ENCODE peak calls at places on chromosome 2, in nine cellular contexts. H is HCT116, U is osteoblast, S is AG09309, Q is upper lobe of right lung, F is IMR-90, Z is endodermal cell, K is HFF-Myc, A is K562. R is an unnamed sample.
A peak's percentile ranks its signal among the peaks of the same experiment; 100 is the strongest.

GRCh38 chr2:6676245-6676644 is 189.5 kb downstream of the CMPK2 start:
- DNase-seq in A (no peak), Z (no peak), S (no peak), H (no peak), Q (no peak), F (no peak), U (no peak), K (no peak), R (no peak)

GRCh38 chr2:100818606-100819364 is 1.2 kb upstream of the NPAS2 start:
- DNase-seq in Q (peak; percentile 80), U (peak; percentile 96), H (peak; percentile 10), A (no peak), F (peak; percentile 72), S (no peak), Z (peak; percentile 90), K (no peak), R (no peak)

GRCh38 chr2:181072486-181072885 is 92.1 kb downstream of the UBE2E3 start:
- DNase-seq in A (no peak), H (no peak), U (no peak), Q (no peak), F (peak; percentile 62), S (no peak), K (no peak), Z (no peak), R (no peak)

GRCh38 chr2:9782197-9782719 is 61.0 kb upstream of the TAF1B start:
- DNase-seq in Q (peak; percentile 61), Z (no peak), F (no peak), U (no peak), K (no peak), S (no peak), A (no peak), H (no peak), R (peak; percentile 49)

GRCh38 chr2:71923887-71924533 is 223.7 kb downstream of the CYP26B1 start:
- DNase-seq in S (no peak), Z (peak; percentile 94), F (peak; percentile 65), K (no peak), H (peak; percentile 72), Q (peak; percentile 68), U (peak; percentile 92), A (peak; percentile 79), R (no peak)

GRCh38 chr2:161426788-161427412 is 10.8 kb downstream of the TBR1 start:
- DNase-seq in Q (no peak), F (peak; percentile 43), H (no peak), S (no peak), K (no peak), Z (peak; percentile 72), A (no peak), U (peak; percentile 92), R (no peak)

GRCh38 chr2:100887713-100888112 is 67.8 kb downstream of the NPAS2 start:
- DNase-seq in Q (no peak), K (no peak), U (no peak), F (no peak), S (no peak), Z (no peak), H (no peak), A (no peak), R (no peak)

GRCh38 chr2:128321784-128322650 is 3.3 kb upstream of the HS6ST1 start:
- DNase-seq in K (peak; percentile 31), U (peak; percentile 100), F (peak; percentile 75), A (peak; percentile 88), Z (peak; percentile 93), Q (peak; percentile 91), H (peak; percentile 51), S (no peak), R (peak; percentile 68)

GRCh38 chr2:240885566-240885965 is 10.4 kb downstream of the MAB21L4 start:
- DNase-seq in Q (no peak), U (peak; percentile 80), Z (no peak), S (no peak), H (no peak), F (no peak), K (no peak), A (no peak), R (peak; percentile 17)
- TF ChIP-seq CTCF in Q (no peak), U (no peak), Z (no peak), S (no peak), H (no peak), F (no peak), K (no peak), A (no peak), R (no peak)

GRCh38 chr2:120740375-120740764 is 4.7 kb downstream of the GLI2 start:
- DNase-seq in A (no peak), H (no peak), S (no peak), Q (no peak), F (no peak), K (no peak), Z (no peak), U (no peak), R (no peak)

GRCh38 chr2:120736955-120737801 is 1.5 kb downstream of the GLI2 start:
- DNase-seq in K (no peak), A (no peak), S (peak; percentile 52), H (no peak), U (peak; percentile 97), F (peak; percentile 92), Z (peak; percentile 90), Q (no peak), R (no peak)

GRCh38 chr2:120740765-120741513 is 5.3 kb downstream of the GLI2 start:
- DNase-seq in Q (no peak), A (no peak), S (no peak), F (peak; percentile 41), H (no peak), K (no peak), Z (peak; percentile 92), U (peak; percentile 92), R (no peak)

GRCh38 chr2:120737802-120738516 is 2.3 kb downstream of the GLI2 start:
- DNase-seq in S (no peak), A (no peak), H (no peak), F (no peak), Q (no peak), Z (peak; percentile 91), U (no peak), K (no peak), R (no peak)

DNA sequence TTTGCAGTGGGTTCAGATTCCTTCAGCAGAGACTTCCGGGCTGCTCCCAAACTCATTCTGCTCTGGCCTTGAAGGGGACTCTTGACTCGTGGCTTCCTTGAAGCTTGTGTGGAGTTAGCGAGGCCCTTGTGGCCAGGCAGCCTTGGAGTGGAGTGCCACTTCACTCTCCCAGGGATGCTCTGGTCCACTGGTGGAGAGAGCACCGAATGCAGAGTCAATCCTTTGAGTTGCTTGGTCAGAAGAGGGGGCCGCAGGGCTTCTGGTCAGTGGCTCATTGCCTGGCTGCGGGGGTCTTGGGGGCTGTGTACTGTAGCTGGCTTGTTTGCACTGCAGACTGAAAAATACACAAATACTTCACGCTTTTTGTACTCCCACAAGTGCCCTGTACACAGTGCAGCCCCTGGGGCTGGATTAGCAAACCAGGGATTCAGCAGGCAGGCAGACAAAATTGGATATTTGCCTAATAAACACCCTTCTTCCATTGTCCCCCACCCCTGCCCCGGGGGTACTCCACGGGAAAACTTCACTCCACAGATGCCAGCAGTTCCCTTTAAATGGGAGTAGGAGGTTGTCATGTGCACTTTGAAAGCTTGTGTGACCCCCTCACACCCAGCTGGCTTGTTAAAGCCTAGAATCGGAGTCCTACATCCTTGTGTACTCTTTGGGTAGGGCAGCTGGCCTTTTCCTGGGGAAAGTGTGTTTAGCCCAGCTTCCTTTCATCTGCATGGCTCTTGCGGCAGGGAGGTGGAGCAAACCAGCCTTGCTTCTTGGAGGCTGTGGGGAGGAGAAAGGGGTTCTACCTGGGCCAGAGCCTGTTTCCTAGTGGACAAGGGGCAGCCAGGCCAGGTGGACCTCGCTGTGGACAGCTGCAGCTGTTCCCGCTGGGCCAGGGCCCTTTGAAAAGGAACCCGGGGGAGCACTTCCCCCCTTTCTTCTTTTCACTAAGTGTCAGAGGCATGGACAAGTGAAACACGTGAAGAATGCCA is 3.4 kb downstream of the GLI2 start:
- DNase-seq in Q (no peak), K (no peak), S (no peak), A (no peak), F (no peak), H (no peak), U (peak; percentile 83), Z (peak; percentile 74), R (no peak)
- H3K4me3 ChIP-seq in Q (no peak overlapping the region), K (no peak overlapping the region), S (no peak overlapping the region), A (no peak overlapping the region), F (no peak overlapping the region), H (no peak overlapping the region), U (no peak overlapping the region), Z (no peak overlapping the region), R (no peak overlapping the region)

GRCh38 chr2:12684471-12684936 is 32.2 kb upstream of the TRIB2 start:
- DNase-seq in A (no peak), Q (no peak), U (no peak), Z (no peak), H (no peak), F (peak; percentile 63), K (no peak), S (no peak), R (no peak)
- TF ChIP-seq CTCF in A (no peak), Q (no peak), U (no peak), Z (no peak), H (no peak), F (no peak), K (no peak), S (no peak), R (no peak)

DNA sequence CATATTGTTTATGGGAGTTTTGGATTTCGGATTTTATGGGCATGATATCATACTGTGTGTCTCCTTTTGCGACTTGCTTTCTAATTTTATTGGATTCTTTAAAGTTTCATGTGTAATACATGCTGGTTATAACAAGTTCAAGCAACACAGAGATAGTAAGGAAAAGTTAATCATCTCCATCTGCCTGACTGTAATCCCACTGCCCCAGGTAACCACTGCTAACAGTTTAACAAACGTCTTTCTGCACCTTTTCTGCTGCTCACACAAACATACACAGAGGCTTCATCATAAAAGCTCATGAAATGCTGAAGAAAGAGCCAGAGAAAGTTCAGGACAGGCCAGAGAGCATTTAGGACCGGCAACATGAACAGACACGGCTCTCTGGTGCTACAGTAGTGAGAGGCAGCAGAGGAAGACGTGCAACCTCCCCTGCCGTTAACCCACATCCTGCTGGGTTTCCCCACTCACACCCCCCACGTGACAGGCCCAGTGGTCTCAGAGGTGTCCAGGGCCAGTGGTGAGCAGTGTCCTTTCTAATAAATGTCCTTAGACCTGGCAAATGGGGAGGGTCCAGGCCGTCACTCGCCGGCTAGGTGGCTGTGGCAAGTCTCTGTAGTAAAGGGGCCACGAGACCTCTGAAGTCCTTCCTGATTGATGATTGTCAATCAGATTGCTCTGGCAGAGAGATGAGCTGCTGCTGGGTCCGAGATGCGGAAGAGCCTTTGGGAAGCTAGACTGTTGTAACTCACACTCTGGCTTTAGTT is 43.0 kb upstream of the SLC1A4 start:
- DNase-seq in A (no peak), S (no peak), Z (no peak), F (peak; percentile 17), K (peak; percentile 14), H (no peak), Q (peak; percentile 69), U (peak; percentile 31), R (no peak)
- H3K4me3 ChIP-seq in A (no peak overlapping the region), S (no peak overlapping the region), Z (no peak overlapping the region), F (no peak overlapping the region), K (no peak overlapping the region), H (no peak overlapping the region), Q (no peak overlapping the region), U (no peak overlapping the region), R (no peak overlapping the region)

GRCh38 chr2:136420346-136420745 is 302.4 kb upstream of the CXCR4 start:
- DNase-seq in A (no peak), F (no peak), H (no peak), Z (no peak), Q (no peak), K (no peak), U (no peak), S (no peak), R (no peak)

GRCh38 chr2:136422512-136422911 is 304.6 kb upstream of the CXCR4 start:
- DNase-seq in Z (no peak), U (no peak), F (no peak), H (no peak), S (no peak), A (no peak), Q (no peak), K (no peak), R (no peak)

GRCh38 chr2:136423516-136423996 is 305.6 kb upstream of the CXCR4 start:
- DNase-seq in H (peak; percentile 55), S (peak; percentile 4), U (peak; percentile 86), F (peak; percentile 47), Q (peak; percentile 83), Z (peak; percentile 95), A (peak; percentile 81), K (peak; percentile 17), R (no peak)

GRCh38 chr2:136424112-136424511 is 306.2 kb upstream of the CXCR4 start:
- DNase-seq in Z (no peak), S (no peak), A (no peak), H (no peak), K (no peak), U (no peak), F (no peak), Q (no peak), R (no peak)
- TF ChIP-seq CTCF in Z (no peak), S (no peak), A (no peak), H (no peak), K (no peak), U (no peak), F (no peak), Q (no peak), R (no peak)

R was measured in RWPE2.